ENCODE peak calls at places on chromosomes 16 and 17, in ten cellular contexts. D is GM12892; A is activated CD4-positive, alpha-beta T cell treated with anti-CD3 and anti-CD28 coated beads, Interleukin-2, amount 50 U/mL, for 1 hour; R is mesendoderm; V is NB4; F is A549; Y is neural progenitor cell; Q is GM18507; U is EL; N is HS-27A. K is an unnamed sample.

GRCh38 chr17:27577884-27578717 is 52.9 kb upstream of the LGALS9 start:
- DNase-seq in D (no peak), A (no peak), R (peak; percentile 85), V (no peak), F (no peak), Y (no peak), Q (no peak), U (no peak), N (no peak), K (no peak)

GRCh38 chr16:28121527-28121926 is 58.0 kb upstream of the GSG1L start:
- DNase-seq in D (no peak), A (no peak), R (no peak), V (no peak), F (no peak), Y (no peak), Q (no peak), U (no peak), N (no peak), K (no peak)

GRCh38 chr16:85355515-85355837 is 243.2 kb upstream of the CIBAR2 start:
- DNase-seq in D (no peak), A (no peak), R (no peak), V (no peak), F (no peak), Y (no peak), Q (no peak), U (no peak), N (no peak), K (no peak)

GRCh38 chr16:23079683-23080221 is 69.5 kb downstream of the USP31 start:
- DNase-seq in D (no peak), A (no peak), R (no peak), V (no peak), F (peak; percentile 82), Y (no peak), Q (no peak), U (no peak), N (no peak), K (no peak)

GRCh38 chr16:30030841-30031413 is at the start of gene TLCD3B:
- DNase-seq in D (no peak), A (no peak), R (peak; percentile 58), V (no peak), F (no peak), Y (peak; percentile 85), Q (no peak), U (no peak), N (no peak), K (no peak)

GRCh38 chr17:74325743-74326379 is at the start of gene KIF19:
- DNase-seq in D (peak; percentile 83), A (peak; percentile 49), R (peak; percentile 67), V (no peak), F (no peak), Y (peak; percentile 85), Q (peak; percentile 35), U (no peak), N (no peak), K (no peak)

GRCh38 chr17:13244511-13244910 is 226.7 kb upstream of the ELAC2 start:
- DNase-seq in D (no peak), A (no peak), R (no peak), V (no peak), F (no peak), Y (no peak), Q (no peak), U (no peak), N (no peak), K (no peak)

GRCh38 chr17:13024033-13024432 is 6.2 kb upstream of the ELAC2 start:
- DNase-seq in D (no peak), A (no peak), R (no peak), V (no peak), F (peak; percentile 30), Y (no peak), Q (no peak), U (no peak), N (no peak), K (no peak)

GRCh38 chr16:69130461-69130860 is 1.9 kb downstream of the CHTF8 start:
- DNase-seq in D (no peak), A (no peak), R (no peak), V (no peak), F (no peak), Y (no peak), Q (no peak), U (no peak), N (no peak), K (no peak)

GRCh38 chr17:16288860-16289571 is 64.3 kb downstream of the CENPV start:
- DNase-seq in D (no peak), A (no peak), R (peak; percentile 57), V (no peak), F (peak; percentile 57), Y (no peak), Q (no peak), U (no peak), N (no peak), K (no peak)

GRCh38 chr17:61591018-61591417 is at the start of gene NACA2:
- DNase-seq in D (no peak), A (no peak), R (no peak), V (no peak), F (no peak), Y (no peak), Q (no peak), U (no peak), N (no peak), K (no peak)

GRCh38 chr16:2770781-2771111 is 6.3 kb downstream of the ELOB start:
- DNase-seq in D (no peak), A (no peak), R (no peak), V (peak; percentile 23), F (no peak), Y (no peak), Q (no peak), U (no peak), N (no peak), K (no peak)

GRCh38 chr17:28493467-28493866 is 12.7 kb upstream of the FOXN1 start:
- DNase-seq in D (no peak), A (no peak), R (no peak), V (no peak), F (no peak), Y (no peak), Q (no peak), U (peak; percentile 71), N (no peak), K (no peak)

GRCh38 chr16:2095918-2096582 is 39.6 kb downstream of the PKD1 start:
- DNase-seq in D (no peak), A (no peak), R (no peak), V (no peak), F (no peak), Y (no peak), Q (no peak), U (no peak), N (no peak), K (no peak)

GRCh38 chr17:40535924-40536717 is 29.2 kb downstream of the CCR7 start:
- DNase-seq in D (no peak), A (no peak), R (no peak), V (no peak), F (no peak), Y (no peak), Q (no peak), U (no peak), N (no peak), K (no peak)

GRCh38 chr16:15539197-15539596 is 103.8 kb downstream of the MARF1 start:
- DNase-seq in D (no peak), A (no peak), R (peak; percentile 84), V (peak; percentile 46), F (no peak), Y (peak; percentile 55), Q (no peak), U (no peak), N (no peak), K (no peak)

GRCh38 chr16:87930456-87930855 is 5.9 kb downstream of the CA5A start:
- DNase-seq in D (no peak), A (no peak), R (peak; percentile 41), V (peak; percentile 50), F (no peak), Y (no peak), Q (no peak), U (no peak), N (no peak), K (no peak)

GRCh38 chr16:66741131-66741900 is 10.1 kb downstream of the DYNC1LI2 start:
- DNase-seq in D (no peak), A (no peak), R (peak; percentile 22), V (no peak), F (peak; percentile 77), Y (no peak), Q (no peak), U (peak; percentile 95), N (peak; percentile 73), K (peak; percentile 86)

GRCh38 chr17:21388066-21388465 is 11.9 kb downstream of the KCNJ12 start:
- DNase-seq in D (no peak), A (no peak), R (no peak), V (no peak), F (no peak), Y (no peak), Q (no peak), U (no peak), N (no peak), K (no peak)

GRCh38 chr16:69223882-69224281 is 36.9 kb downstream of the SNTB2 start:
- DNase-seq in D (no peak), A (no peak), R (no peak), V (no peak), F (no peak), Y (no peak), Q (no peak), U (peak; percentile 51), N (no peak), K (no peak)